ENCODE peak calls at places on chromosomes 16 and 17, in eight cellular contexts. O, R, M, U, D, W, H and L are unnamed samples.

GRCh38 chr17:1087381-1088241 is 90.7 kb downstream of the TIMM22 start:
- DNase-seq in O (peak), H (peak), R (peak), U (peak), W (peak), M (no peak), D (peak), L (peak)

GRCh38 chr17:76840443-76840767 is 27.8 kb upstream of the MGAT5B start:
- DNase-seq in D (no peak), W (no peak), H (no peak), O (no peak), U (no peak), R (no peak), M (no peak), L (no peak)

GRCh38 chr16:25855818-25856217 is 164.1 kb downstream of the HS3ST4 start:
- DNase-seq in H (no peak), O (no peak), U (no peak), D (no peak), M (no peak), R (no peak), W (no peak), L (no peak)

GRCh38 chr16:52191533-52192134 is 355.3 kb downstream of the TOX3 start:
- DNase-seq in W (peak), H (peak), M (peak), U (peak), O (no peak), R (peak), D (peak), L (peak)

GRCh38 chr17:73292031-73292531 is 19.7 kb downstream of the CDC42EP4 start:
- DNase-seq in H (peak), M (peak), U (no peak), O (peak), W (no peak), R (peak), D (no peak), L (no peak)

GRCh38 chr16:81634380-81635121 is 144.5 kb upstream of the PLCG2 start:
- DNase-seq in O (no peak), H (no peak), D (no peak), U (no peak), R (no peak), W (no peak), M (no peak), L (no peak)

GRCh38 chr17:60171753-60172079 is 21.9 kb downstream of the CA4 start:
- DNase-seq in D (no peak), R (no peak), H (no peak), M (no peak), U (no peak), O (no peak), W (no peak), L (no peak)

GRCh38 chr16:78624349-78624748 is 524.9 kb downstream of the WWOX start:
- DNase-seq in U (no peak), O (no peak), W (no peak), H (no peak), R (no peak), M (no peak), D (no peak), L (no peak)

GRCh38 chr16:3171855-3172593 is 16.0 kb upstream of the OR1F1 start:
- DNase-seq in D (no peak), W (no peak), O (no peak), R (peak), H (no peak), M (no peak), U (no peak), L (no peak)

GRCh38 chr17:19728114-19728495 is 11.7 kb upstream of the SLC47A2 start:
- DNase-seq in R (peak), D (peak), O (peak), W (peak), H (peak), M (no peak), U (peak), L (peak)

GRCh38 chr16:53457670-53458069 is 23.4 kb downstream of the RBL2 start:
- DNase-seq in O (no peak), R (no peak), H (no peak), D (no peak), U (no peak), M (no peak), W (no peak), L (no peak)

GRCh38 chr17:5120036-5120435 is 4.2 kb downstream of the USP6 start:
- DNase-seq in U (no peak), D (peak), H (no peak), R (no peak), O (no peak), W (no peak), M (no peak), L (no peak)

GRCh38 chr17:32586666-32587065 is 99.9 kb downstream of the CDK5R1 start:
- DNase-seq in M (no peak), O (no peak), W (no peak), R (no peak), H (no peak), U (no peak), D (no peak), L (no peak)

GRCh38 chr16:85862476-85863383 is 36.2 kb upstream of the IRF8 start:
- DNase-seq in W (no peak), M (no peak), H (no peak), R (no peak), D (no peak), U (no peak), O (no peak), L (no peak)

GRCh38 chr17:28711723-28712036 is at the start of gene PROCA1:
- DNase-seq in R (no peak), D (no peak), U (no peak), O (no peak), M (no peak), W (no peak), H (no peak), L (no peak)

GRCh38 chr16:85436636-85437160 is 176.4 kb upstream of the GSE1 start:
- DNase-seq in O (no peak), M (no peak), R (no peak), U (peak), W (peak), H (peak), D (peak), L (peak)

GRCh38 chr17:45147102-45147580 is 1.1 kb upstream of the HEXIM1 start:
- DNase-seq in W (no peak), O (no peak), M (no peak), R (no peak), H (peak), U (no peak), D (no peak), L (peak)

GRCh38 chr16:85444879-85445778 is 168.0 kb upstream of the GSE1 start:
- DNase-seq in H (peak), R (no peak), U (no peak), D (no peak), O (no peak), W (peak), M (no peak), L (no peak)

GRCh38 chr16:48605518-48606110 is 4.4 kb downstream of the N4BP1 start:
- DNase-seq in M (no peak), H (no peak), R (no peak), W (no peak), D (no peak), U (no peak), O (no peak), L (no peak)
- H3K4me3 ChIP-seq in M (no peak), H (peak), R (no peak), W (no peak), D (no peak), U (no peak), O (no peak), L (no peak)

GRCh38 chr17:48912476-48912875 is 4.3 kb downstream of the UBE2Z start:
- DNase-seq in R (no peak), H (no peak), D (no peak), W (no peak), O (no peak), M (no peak), U (no peak), L (no peak)
- H3K27ac ChIP-seq in R (no peak), H (no peak), D (no peak), W (no peak), O (no peak), M (no peak), U (no peak), L (no peak)

DNA sequence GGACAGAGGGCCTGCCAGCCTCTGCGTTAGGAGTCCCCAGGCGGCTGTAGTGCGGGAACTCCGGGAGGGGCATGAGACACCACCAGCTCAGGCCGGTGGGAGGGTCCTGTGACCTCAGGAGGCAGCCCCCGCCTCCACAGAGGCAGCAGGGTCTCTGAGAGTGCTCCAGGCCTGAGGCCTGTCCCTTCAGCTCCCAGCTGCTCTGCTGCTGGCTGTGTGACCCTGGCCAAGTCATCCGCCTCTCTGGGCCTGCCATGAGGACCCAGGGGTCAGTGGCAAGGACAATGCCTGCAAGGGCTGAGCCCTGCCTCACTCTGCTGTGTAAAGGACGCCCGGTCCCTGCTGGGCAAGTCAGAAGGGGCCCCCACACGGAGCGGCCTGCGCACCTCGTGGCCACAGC is 27.1 kb upstream of the ZFPM1 start:
- DNase-seq in R (no peak), W (no peak), M (no peak), H (no peak), O (no peak), U (no peak), D (no peak), L (no peak)
- H3K4me3 ChIP-seq in R (no peak), W (no peak), M (no peak), H (no peak), O (no peak), U (no peak), D (no peak), L (no peak)

DNA sequence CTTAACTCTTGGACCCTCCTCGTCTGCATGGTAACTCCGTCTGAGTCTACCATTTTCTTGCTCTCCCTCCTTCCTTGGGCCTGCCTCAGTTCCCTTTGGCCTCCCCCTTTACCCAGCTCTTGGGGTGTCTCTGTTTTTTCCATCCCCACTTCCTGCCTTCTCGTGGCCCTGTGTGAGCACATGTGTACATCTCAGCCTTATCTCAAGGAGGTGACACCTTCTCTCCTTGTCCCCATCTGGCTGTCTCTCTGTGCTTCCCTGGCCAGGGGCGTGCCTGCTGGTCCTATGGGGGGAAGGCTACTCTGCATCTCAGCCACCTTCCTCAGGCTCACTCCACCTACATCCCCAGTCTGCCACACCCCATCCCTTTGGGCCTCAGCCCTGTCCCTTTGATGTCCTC is 6.6 kb downstream of the CTF1 start:
- DNase-seq in M (no peak), W (no peak), D (no peak), O (no peak), R (no peak), H (no peak), U (no peak), L (no peak)
- H3K27ac ChIP-seq in M (peak), W (no peak), D (peak), O (peak), R (peak), H (peak), U (peak), L (peak)

DNA sequence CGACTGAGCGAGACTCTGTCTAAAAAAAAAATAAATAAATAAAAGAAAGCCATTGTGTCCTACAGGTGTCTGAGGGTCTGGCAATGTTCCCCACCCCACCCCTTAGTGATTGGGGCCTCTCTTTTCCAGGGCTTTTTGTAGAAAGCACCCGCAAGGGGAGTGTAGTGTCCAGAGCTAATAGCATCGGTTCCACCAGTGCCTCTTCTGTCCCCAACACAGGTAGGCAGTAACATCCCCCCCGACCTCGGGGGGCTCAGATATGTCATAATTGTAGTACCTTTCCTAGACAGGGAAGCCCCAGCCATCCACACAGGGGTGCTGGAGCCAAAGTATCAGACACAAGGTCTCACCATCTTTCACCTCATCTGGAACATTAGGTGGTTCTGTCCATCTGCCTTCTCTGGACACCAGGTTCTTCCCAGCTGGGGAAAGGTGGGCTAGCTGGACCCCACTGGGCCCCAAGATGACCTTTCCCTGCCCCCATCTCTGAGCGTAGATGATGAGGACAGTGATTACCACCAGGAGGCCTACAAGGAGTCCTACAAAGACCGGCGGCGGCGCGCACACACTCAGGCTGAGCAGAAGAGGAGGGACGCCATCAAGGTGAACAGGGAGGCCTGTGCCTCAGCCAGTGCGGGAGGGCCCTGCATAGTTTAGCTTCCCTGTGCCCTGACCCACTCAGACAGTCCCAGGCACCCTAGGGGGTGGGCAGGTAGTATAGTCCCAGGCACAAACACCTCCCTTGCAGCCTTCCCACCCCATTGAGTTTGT is 1.6 kb downstream of the MLX start:
- DNase-seq in W (no peak), O (no peak), D (no peak), R (peak), U (no peak), M (no peak), H (no peak), L (no peak)
- H3K4me3 ChIP-seq in W (no peak), O (no peak), D (no peak), R (no peak), U (no peak), M (no peak), H (peak), L (no peak)

GRCh38 chr16:19331794-19332193 is 46.3 kb downstream of the CLEC19A start:
- DNase-seq in U (no peak), O (no peak), D (no peak), H (no peak), M (no peak), R (no peak), W (no peak), L (no peak)
- H3K27ac ChIP-seq in U (no peak), O (no peak), D (no peak), H (peak), M (no peak), R (no peak), W (no peak), L (no peak)

DNA sequence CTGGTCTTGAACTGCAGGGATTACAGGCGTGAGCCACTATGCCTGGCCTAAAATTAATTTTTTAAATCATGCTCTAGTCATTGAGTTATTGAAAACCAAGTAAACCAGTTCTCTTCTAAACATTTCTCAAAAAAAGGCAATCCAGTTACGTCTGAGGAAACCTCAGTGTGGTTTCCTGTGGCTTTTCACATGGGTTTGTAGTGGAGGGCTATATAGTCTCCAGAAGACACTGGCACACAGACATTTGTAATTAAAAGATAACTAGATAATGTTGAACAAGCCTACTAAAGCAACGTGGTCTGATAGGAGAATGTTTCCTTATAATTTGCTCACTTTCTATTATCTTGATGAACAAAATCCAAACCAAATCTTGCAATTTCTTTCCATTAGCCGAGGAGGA is 5.2 kb upstream of the TOB1 start:
- DNase-seq in W (no peak), R (no peak), D (no peak), H (no peak), M (no peak), O (no peak), U (no peak), L (no peak)
- H3K4me3 ChIP-seq in W (no peak), R (no peak), D (no peak), H (no peak), M (no peak), O (no peak), U (no peak), L (no peak)